ENCODE peak calls at places on chromosomes 16 and 17, in six cellular contexts. P is IMR-90, J is neuronal stem cell, C is trophoblast cell, N is H1, U is mesenchymal stem cell. B is an unnamed sample.

GRCh38 chr17:62862251-62862650 is 54.1 kb upstream of the MARCHF10 start:
- DNase-seq in C (peak; percentile 69), U (no peak), N (peak; percentile 8), P (no peak), J (no peak), B (no peak)

GRCh38 chr16:81265658-81266451 is 27.4 kb downstream of the BCO1 start:
- DNase-seq in P (peak; percentile 19), U (no peak), N (no peak), C (no peak), J (no peak), B (no peak)

GRCh38 chr17:33299115-33299514 is 6.0 kb upstream of the ASIC2 start:
- DNase-seq in J (no peak), C (no peak), P (no peak), N (no peak), U (no peak), B (no peak)

GRCh38 chr17:4587803-4588202 is 3.5 kb downstream of the SMTNL2 start:
- DNase-seq in N (no peak), U (peak; percentile 24), J (no peak), C (no peak), P (no peak), B (peak; percentile 54)

GRCh38 chr17:28216032-28216431 is 103.0 kb upstream of the TMEM97 start:
- DNase-seq in C (no peak), U (no peak), N (no peak), J (no peak), P (no peak), B (no peak)

GRCh38 chr16:2835638-2836493 is 5.8 kb downstream of the ZG16B start:
- DNase-seq in U (peak; percentile 93), J (no peak), N (no peak), C (peak; percentile 94), P (peak; percentile 98), B (peak; percentile 99)

GRCh38 chr17:82528484-82529265 is 9.1 kb downstream of the FOXK2 start:
- DNase-seq in N (no peak), P (peak; percentile 24), C (peak; percentile 54), U (peak; percentile 29), J (no peak), B (no peak)

GRCh38 chr16:4882633-4883285 is 35.5 kb downstream of the UBN1 start:
- DNase-seq in U (peak; percentile 43), P (peak; percentile 80), J (no peak), N (no peak), C (no peak), B (no peak)

GRCh38 chr16:86367291-86368072 is 142.8 kb upstream of the FOXF1 start:
- DNase-seq in N (no peak), P (no peak), U (no peak), J (no peak), C (no peak), B (no peak)

GRCh38 chr16:25052530-25052929 is 37.4 kb upstream of the ARHGAP17 start:
- DNase-seq in P (no peak), N (no peak), C (no peak), U (no peak), J (no peak), B (no peak)

GRCh38 chr16:80060470-80060869 is 459.9 kb upstream of the MAF start:
- DNase-seq in C (no peak), J (no peak), U (no peak), P (no peak), N (no peak), B (no peak)
- H3K27ac ChIP-seq in C (no peak overlapping the region), J (no peak overlapping the region), U (no peak overlapping the region), P (no peak overlapping the region), N (no peak overlapping the region), B (no peak overlapping the region)

DNA sequence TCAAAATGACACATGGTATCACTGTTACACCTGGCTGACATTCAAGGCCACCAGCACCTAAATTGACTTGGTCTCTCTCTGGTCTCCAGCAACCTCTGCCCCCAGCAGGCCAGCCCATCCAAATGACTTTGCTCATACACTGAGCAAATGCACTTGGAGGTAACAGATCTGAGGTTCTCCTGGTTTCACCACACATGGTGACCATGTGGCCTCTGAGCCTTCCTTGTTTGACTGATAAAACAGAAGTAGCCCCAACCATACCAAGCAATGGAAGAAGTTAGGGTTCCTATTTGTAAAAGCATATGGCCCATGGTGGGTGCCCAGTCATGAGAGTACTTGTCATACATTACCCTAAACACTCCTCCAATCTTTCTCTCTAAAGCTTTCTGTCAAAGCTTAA is 181.7 kb downstream of the MRTFB start:
- DNase-seq in J (no peak), U (no peak), C (no peak), P (no peak), N (no peak), B (no peak)
- H2BK5ac ChIP-seq in J (no peak overlapping the region), U (no peak overlapping the region), C (no peak overlapping the region), P (no peak overlapping the region), N (no peak overlapping the region), B (no peak overlapping the region)

GRCh38 chr16:87792205-87792565 is 26.4 kb upstream of the KLHDC4 start:
- DNase-seq in J (no peak), N (no peak), U (no peak), P (no peak), C (no peak), B (no peak)
- H3K4me3 ChIP-seq in J (no peak overlapping the region), N (no peak overlapping the region), U (no peak overlapping the region), P (no peak overlapping the region), C (no peak overlapping the region), B (no peak overlapping the region)

DNA sequence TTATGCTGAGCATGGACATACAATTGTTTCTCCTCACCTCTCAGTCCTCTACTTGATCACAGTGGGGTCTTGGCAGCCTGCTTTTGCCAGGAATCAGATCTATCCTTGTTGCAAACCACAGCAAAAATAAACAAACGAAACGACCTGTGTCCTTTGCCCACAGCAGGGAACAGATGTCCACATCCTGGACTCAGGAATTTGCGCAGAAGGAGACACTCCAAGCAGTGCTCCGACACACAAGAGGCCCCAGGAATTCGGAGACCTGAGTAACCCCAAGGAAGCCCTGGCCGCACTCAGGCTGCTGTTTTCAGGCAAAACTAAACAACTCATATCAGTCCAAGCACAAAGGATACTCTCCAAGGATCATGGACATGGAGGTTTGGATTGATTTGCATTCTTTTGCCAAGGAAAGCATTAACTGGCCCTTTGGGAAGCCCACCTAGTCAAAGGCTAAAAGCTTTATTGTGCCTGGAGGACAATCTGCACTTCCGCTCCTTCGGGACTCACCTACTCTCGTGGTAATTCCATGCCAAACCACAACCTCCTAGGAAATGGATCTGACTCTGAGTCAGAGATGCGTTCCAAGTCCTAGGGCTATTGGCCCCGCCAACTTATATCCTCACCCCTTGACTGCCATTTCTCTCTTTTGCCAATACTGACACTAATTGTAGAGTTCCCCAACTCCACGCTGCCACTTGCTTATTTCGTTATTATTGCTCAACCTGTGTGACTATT is 271.1 kb upstream of the CDH11 start:
- DNase-seq in U (peak; percentile 61), C (no peak), J (no peak), P (no peak), N (no peak), B (no peak)
- H3K27ac ChIP-seq in U (no peak overlapping the region), C (no peak overlapping the region), J (no peak overlapping the region), P (no peak overlapping the region), N (no peak overlapping the region), B (no peak overlapping the region)

GRCh38 chr17:8162997-8163977 is 539 bp upstream of the VAMP2 start:
- DNase-seq in N (peak; percentile 88), J (no peak), C (peak; percentile 33), P (no peak), U (peak; percentile 15), B (peak; percentile 83)
- H2BK5ac ChIP-seq in N (peak overlapping the region; percentile 100), J (peak overlapping the region; percentile 91), C (peak overlapping the region; percentile 79), P (peak overlapping the region; percentile 85), U (peak overlapping the region; percentile 20), B (peak overlapping the region; percentile 89)